ENCODE peak calls at places on chromosomes 13 and 19, in six cellular contexts. V, D, L, C, W and Z are unnamed samples.

GRCh38 chr19:32870154-32870573 is 597 bp upstream of the SLC7A9 start:
- DNase-seq in W (no peak), C (no peak), V (peak), D (peak), L (peak), Z (no peak)

GRCh38 chr19:51600940-51601575 is 29.1 kb downstream of the SIGLEC5 start:
- DNase-seq in D (no peak), W (no peak), C (no peak), V (no peak), L (no peak), Z (no peak)

GRCh38 chr13:59176775-59177174 is 987.0 kb downstream of the DIAPH3 start:
- DNase-seq in V (no peak), C (no peak), D (peak), W (no peak), L (no peak), Z (no peak)

GRCh38 chr19:15421726-15422260 is 3.0 kb upstream of the AKAP8L start:
- DNase-seq in W (no peak), L (no peak), D (no peak), V (no peak), C (no peak), Z (no peak)

GRCh38 chr13:87677043-87677333 is 5.8 kb downstream of the SLITRK5 start:
- DNase-seq in W (no peak), L (no peak), V (no peak), C (no peak), D (no peak), Z (no peak)

GRCh38 chr13:104641309-104641708 is 1575.1 kb upstream of the SLC10A2 start:
- DNase-seq in W (peak), V (peak), L (no peak), C (peak), D (no peak), Z (no peak)

GRCh38 chr13:70523622-70524021 is 415.4 kb upstream of the KLHL1 start:
- DNase-seq in W (peak), L (no peak), V (no peak), D (no peak), C (no peak), Z (no peak)

GRCh38 chr13:25881946-25882574 is 169.8 kb downstream of the SHISA2 start:
- DNase-seq in C (no peak), V (no peak), L (no peak), W (peak), D (peak), Z (peak)

GRCh38 chr13:26785845-26786630 is 25.5 kb upstream of the GPR12 start:
- DNase-seq in C (no peak), D (peak), W (no peak), L (peak), V (peak), Z (no peak)

GRCh38 chr13:42660367-42660965 is 86.5 kb downstream of the TNFSF11 start:
- DNase-seq in L (no peak), C (peak), W (peak), D (no peak), V (no peak), Z (no peak)

GRCh38 chr13:43136940-43137574 is 113.7 kb downstream of the DNAJC15 start:
- DNase-seq in W (no peak), C (no peak), V (no peak), D (no peak), L (no peak), Z (no peak)

GRCh38 chr19:18831524-18832330 is at the start of gene UPF1:
- DNase-seq in W (peak), V (peak), D (peak), C (peak), L (peak), Z (peak)

GRCh38 chr19:18802354-18802753 is 11.2 kb upstream of the COMP start:
- DNase-seq in W (no peak), V (no peak), D (peak), L (peak), C (no peak), Z (no peak)

GRCh38 chr13:83355042-83355441 is 527.2 kb downstream of the SLITRK1 start:
- DNase-seq in V (no peak), C (no peak), W (no peak), L (no peak), D (no peak), Z (no peak)

GRCh38 chr13:19713186-19713965 is 69.4 kb downstream of the PSPC1 start:
- DNase-seq in V (peak), W (peak), L (no peak), D (peak), C (peak), Z (no peak)

GRCh38 chr13:93248627-93249047 is 22.0 kb downstream of the GPC6 start:
- DNase-seq in C (peak), W (peak), L (no peak), V (no peak), D (peak), Z (peak)

GRCh38 chr13:75222031-75222430 is 259.9 kb downstream of the TBC1D4 start:
- DNase-seq in C (peak), L (no peak), V (no peak), W (no peak), D (no peak), Z (no peak)

GRCh38 chr13:35157143-35157755 is 215.2 kb downstream of the NBEA start:
- DNase-seq in L (no peak), W (peak), C (peak), V (peak), D (peak), Z (peak)

GRCh38 chr19:2309734-2310362 is 1.9 kb upstream of the LINGO3 start:
- DNase-seq in V (no peak), L (peak), W (peak), D (no peak), C (peak), Z (no peak)

GRCh38 chr13:76974618-76974975 is 17.3 kb upstream of the CLN5 start:
- DNase-seq in D (no peak), C (no peak), V (peak), W (no peak), L (no peak), Z (no peak)

DNA sequence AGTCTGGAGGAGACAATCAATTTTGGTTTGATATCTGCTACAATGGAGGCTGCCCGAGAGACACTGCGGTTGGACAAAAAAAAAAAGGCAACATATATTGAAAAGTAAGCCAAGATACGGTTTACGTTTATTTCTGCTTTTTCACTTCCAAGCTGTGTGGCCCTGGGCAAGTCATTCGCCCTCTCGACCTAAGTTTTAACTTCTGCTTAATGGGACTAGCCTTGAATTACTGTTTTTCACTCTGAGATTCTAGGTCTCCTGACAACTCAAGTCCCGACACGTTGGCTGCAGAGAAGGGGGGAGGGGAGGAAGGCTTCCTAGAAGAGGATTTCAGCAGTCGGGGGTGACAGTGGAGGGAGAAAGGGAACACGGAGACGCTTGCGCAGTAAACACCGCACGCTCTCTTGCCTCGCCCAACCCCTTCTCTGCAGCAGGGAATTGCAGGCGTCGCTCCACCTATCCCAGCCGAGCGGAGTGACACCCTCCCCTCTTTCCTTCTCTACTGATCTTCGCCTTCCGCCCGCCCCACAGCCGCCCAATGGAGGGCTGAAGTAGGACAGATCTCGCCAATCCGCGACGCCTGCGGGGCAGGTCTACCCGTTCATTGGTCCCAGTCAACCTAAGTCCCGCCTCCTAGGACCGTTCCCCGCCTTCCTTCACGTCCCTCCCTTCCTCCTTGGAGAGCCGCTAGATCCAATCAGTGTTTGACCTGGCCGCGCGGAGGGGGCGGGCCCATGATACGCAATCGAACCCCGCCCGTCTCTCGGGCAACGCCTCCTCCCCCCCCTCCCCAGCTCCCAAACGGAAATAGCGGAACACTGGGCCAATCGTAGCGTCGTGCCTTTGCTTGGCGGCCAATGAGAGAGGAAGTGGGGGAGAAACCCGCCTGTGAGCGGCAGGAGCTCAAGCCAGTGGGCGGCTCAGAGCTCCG is 529 bp upstream of the AP2A1 start:
- DNase-seq in L (peak), V (peak), W (peak), C (peak), D (peak), Z (peak)
- H2BK5ac ChIP-seq in L (peak), V (peak), W (peak), C (peak), D (peak), Z (peak)

GRCh38 chr13:98959299-98959698 is 18.6 kb downstream of the DOCK9 start:
- DNase-seq in C (no peak), L (no peak), V (no peak), D (no peak), W (no peak), Z (no peak)

GRCh38 chr13:98960331-98961203 is 17.3 kb downstream of the DOCK9 start:
- DNase-seq in C (no peak), D (no peak), W (peak), V (peak), L (no peak), Z (no peak)

GRCh38 chr13:98958443-98958794 is 19.4 kb downstream of the DOCK9 start:
- DNase-seq in D (no peak), C (no peak), V (no peak), L (peak), W (no peak), Z (no peak)

GRCh38 chr13:98961204-98962105 is 16.4 kb downstream of the DOCK9 start:
- DNase-seq in V (peak), C (no peak), W (no peak), L (no peak), D (no peak), Z (no peak)

GRCh38 chr13:98959775-98960325 is 18.0 kb downstream of the DOCK9 start:
- DNase-seq in L (no peak), C (no peak), V (no peak), W (no peak), D (no peak), Z (no peak)
- H3K27ac ChIP-seq in L (no peak), C (no peak), V (no peak), W (no peak), D (no peak), Z (no peak)

GRCh38 chr13:51643882-51644281 is 59.6 kb downstream of the WDFY2 start:
- DNase-seq in L (no peak), V (no peak), W (peak), D (peak), C (peak), Z (no peak)
- H3K4me3 ChIP-seq in L (no peak), V (no peak), W (peak), D (no peak), C (no peak), Z (no peak)

GRCh38 chr19:36210497-36210896 is 4.0 kb downstream of the ZNF565 start:
- DNase-seq in V (peak), C (peak), L (no peak), W (no peak), D (no peak), Z (no peak)

GRCh38 chr19:36212895-36213294 is 1.6 kb downstream of the ZNF565 start:
- DNase-seq in D (no peak), L (no peak), V (no peak), C (no peak), W (no peak), Z (no peak)

GRCh38 chr19:36213793-36214387 is 575 bp downstream of the ZNF565 start:
- DNase-seq in L (no peak), D (no peak), W (no peak), C (peak), V (no peak), Z (peak)

GRCh38 chr19:36214388-36215275 is at the start of the genes ZNF146 and ZNF565:
- DNase-seq in V (peak), L (peak), C (peak), W (peak), D (peak), Z (peak)

GRCh38 chr19:36215276-36216171 is 618 bp downstream of the ZNF146 start:
- DNase-seq in C (peak), L (no peak), V (peak), W (peak), D (peak), Z (peak)
- H2BK5ac ChIP-seq in C (peak), L (peak), V (peak), W (peak), D (peak), Z (peak)

GRCh38 chr19:30717381-30717780 is 345.2 kb downstream of the ZNF536 start:
- DNase-seq in W (no peak), L (no peak), V (no peak), D (no peak), C (no peak), Z (no peak)

GRCh38 chr19:30718728-30719127 is 346.5 kb downstream of the ZNF536 start:
- DNase-seq in L (no peak), V (no peak), C (no peak), W (no peak), D (no peak), Z (no peak)

GRCh38 chr19:30719991-30720329 is 347.8 kb downstream of the ZNF536 start:
- DNase-seq in W (peak), C (no peak), V (no peak), D (peak), L (peak), Z (no peak)

GRCh38 chr19:30718014-30718413 is 345.8 kb downstream of the ZNF536 start:
- DNase-seq in V (no peak), L (no peak), C (no peak), D (no peak), W (no peak), Z (no peak)

DNA sequence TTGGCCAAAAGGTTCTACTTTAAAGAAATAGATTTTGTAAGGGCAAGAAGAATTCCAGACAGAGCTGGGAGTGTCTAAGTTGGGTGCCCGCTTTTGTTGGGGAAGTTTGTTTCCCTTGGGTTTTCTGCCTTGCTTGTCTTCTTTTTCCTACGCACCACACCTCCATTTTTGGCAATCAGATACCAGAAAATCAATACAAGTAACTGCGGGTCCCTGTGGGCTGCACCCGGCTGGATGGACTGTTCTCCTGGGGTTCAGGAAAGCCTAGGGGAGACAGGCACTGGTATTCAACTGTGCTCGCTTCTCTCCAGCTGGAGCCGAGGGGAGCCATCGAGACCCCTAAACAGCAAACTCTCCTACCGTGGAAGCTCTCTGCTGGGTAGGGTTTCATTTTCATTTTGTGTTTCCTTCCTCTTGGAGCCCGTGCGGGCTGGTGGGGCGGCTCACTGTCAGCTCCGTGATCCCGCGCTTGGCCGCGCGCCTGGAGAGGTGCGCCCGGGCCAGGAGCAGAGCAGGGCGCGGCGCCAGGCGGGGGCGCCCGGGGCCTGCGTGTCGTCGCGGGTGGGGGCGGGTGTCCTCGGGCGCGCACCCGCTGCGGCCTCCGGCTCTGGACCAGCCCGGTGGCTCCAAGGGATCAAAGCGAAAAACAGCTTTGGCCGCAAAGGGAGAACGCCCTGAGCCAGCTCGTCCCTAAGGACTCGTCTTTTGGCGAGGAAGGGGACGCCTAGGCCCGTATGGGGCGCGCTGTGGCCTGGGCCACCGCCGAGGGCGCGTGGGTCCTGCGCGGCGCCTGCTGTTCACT is 347.2 kb downstream of the ZNF536 start:
- DNase-seq in L (peak), W (peak), C (no peak), D (peak), V (no peak), Z (no peak)
- H3K27ac ChIP-seq in L (no peak), W (no peak), C (no peak), D (no peak), V (no peak), Z (no peak)

DNA sequence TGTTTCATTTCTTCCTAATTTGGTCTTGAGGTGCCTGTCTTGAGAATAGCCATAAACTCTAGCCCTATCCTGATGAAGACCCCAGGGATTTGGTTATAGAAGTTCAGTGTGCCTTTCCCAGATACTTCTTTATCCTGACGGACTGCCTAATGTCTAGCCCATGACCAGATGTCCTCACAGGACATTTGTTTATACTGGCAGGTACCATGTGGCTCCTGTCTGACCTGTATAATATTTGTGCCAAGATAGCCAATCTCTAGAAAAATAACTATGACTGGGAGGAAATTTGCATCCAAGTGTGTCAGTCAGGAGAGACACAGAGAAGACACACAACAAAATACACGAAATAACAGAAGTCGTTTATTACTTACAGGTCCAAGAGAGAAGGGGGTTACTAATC is 69.2 kb upstream of the MIR17HG start:
- DNase-seq in V (no peak), L (no peak), C (no peak), W (no peak), D (no peak), Z (no peak)
- H3K4me3 ChIP-seq in V (no peak), L (no peak), C (no peak), W (no peak), D (no peak), Z (no peak)

GRCh38 chr13:36879218-36879938 is 40.7 kb downstream of the SMAD9 start:
- DNase-seq in W (no peak), D (no peak), L (no peak), C (no peak), V (no peak), Z (no peak)
- H2BK5ac ChIP-seq in W (no peak), D (no peak), L (no peak), C (no peak), V (no peak), Z (no peak)

GRCh38 chr19:12705654-12706331 is 9.4 kb upstream of the FBXW9 start:
- DNase-seq in V (no peak), C (no peak), D (no peak), L (no peak), W (no peak), Z (no peak)

GRCh38 chr19:12703056-12703455 is 6.6 kb upstream of the FBXW9 start:
- DNase-seq in C (peak), V (peak), L (peak), D (peak), W (peak), Z (peak)

GRCh38 chr19:12708641-12709040 is 12.2 kb upstream of the FBXW9 start:
- DNase-seq in W (no peak), C (no peak), L (no peak), D (no peak), V (peak), Z (no peak)

GRCh38 chr19:12705169-12705568 is 8.7 kb upstream of the FBXW9 start:
- DNase-seq in V (no peak), D (no peak), C (no peak), W (no peak), L (no peak), Z (no peak)

DNA sequence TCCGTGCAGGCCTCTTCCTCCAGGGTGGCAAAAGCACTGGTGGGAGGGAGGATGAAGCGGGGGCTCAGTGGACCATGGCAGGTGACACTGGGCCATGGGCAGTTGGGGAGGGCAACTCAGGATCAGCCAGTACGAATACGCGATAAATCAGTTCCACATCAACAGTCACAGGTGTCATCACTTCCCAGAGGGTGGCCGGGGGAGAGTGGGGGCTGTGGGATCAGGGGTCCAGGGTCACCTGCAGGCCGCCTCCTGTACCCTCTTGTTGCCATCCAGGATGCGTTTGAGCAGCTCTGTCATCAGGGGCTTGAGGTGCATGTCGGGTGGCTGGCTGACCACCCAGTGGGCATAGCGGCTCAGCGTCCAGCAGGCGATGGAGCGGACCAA is 9.9 kb upstream of the FBXW9 start:
- DNase-seq in L (no peak), D (no peak), V (no peak), C (no peak), W (no peak), Z (no peak)
- H3K27ac ChIP-seq in L (no peak), D (no peak), V (no peak), C (no peak), W (no peak), Z (no peak)

DNA sequence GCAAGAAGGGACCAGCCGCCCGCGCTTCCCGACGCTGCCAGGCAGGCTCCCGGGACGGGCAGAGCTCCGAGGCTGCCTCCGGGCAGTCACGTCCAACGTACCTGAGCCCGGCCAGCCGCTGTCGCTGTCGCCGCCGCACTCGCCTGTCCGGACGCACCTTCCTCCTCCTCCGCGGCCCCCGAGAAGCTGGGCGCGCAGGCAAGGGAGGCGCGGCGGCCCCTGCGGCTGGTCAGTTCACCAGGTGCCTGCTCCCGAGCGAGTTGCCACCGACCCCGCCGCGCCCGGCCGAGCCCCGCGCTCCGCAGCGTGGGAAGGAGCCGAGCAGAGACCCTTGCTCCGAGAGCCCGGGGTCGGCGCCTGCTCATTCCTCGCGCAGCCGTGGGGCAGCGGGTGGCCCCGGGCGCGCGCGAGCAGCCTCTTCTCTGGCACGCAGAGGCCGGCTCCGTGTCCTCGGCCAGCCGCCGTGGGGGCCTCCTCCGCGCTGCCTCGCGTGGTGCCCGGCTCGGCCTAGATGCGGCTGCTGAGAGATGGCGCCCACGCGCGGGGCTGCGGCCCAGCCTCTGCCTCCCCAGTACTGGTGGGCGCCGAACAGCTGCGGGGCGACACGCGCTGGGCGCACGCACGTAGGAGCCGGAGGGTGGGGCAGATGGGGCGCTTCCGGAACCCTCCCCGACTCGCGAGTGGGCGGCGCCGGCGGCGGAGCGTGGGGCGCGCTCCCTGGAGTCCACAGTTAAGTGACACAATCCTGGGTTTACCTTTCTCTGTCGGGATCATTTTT is 419.4 kb downstream of the UQCRFS1 start:
- DNase-seq in C (no peak), W (no peak), V (no peak), L (peak), D (peak), Z (peak)
- H3K4me3 ChIP-seq in C (no peak), W (no peak), V (peak), L (peak), D (peak), Z (no peak)

GRCh38 chr19:38682195-38682867 is 34.9 kb downstream of the ACTN4 start:
- DNase-seq in C (no peak), W (no peak), D (no peak), V (no peak), L (no peak), Z (no peak)
- H2BK5ac ChIP-seq in C (peak), W (peak), D (no peak), V (peak), L (peak), Z (no peak)